ENCODE peak calls at places on chromosomes 6 and 20, in nine cellular contexts. X, J, Y, W, V, K, E, Q and R are unnamed samples.

GRCh38 chr6:56036911-56037310 is 161.5 kb upstream of the BMP5 start:
- DNase-seq in X (no peak), J (no peak), Y (no peak), W (no peak), V (no peak), K (no peak), E (no peak), Q (no peak), R (no peak)

GRCh38 chr20:57387945-57388351 is 3.2 kb upstream of the RBM38 start:
- DNase-seq in X (no peak), J (peak; percentile 72), Y (no peak), W (no peak), V (no peak), K (no peak), E (no peak), Q (no peak), R (no peak)

GRCh38 chr6:121748376-121748775 is 312.9 kb downstream of the GJA1 start:
- DNase-seq in X (peak; percentile 86), J (no peak), Y (no peak), W (no peak), V (no peak), K (peak; percentile 90), E (peak; percentile 76), Q (no peak), R (no peak)

GRCh38 chr6:75157336-75157735 is 48.5 kb downstream of the COL12A1 start:
- DNase-seq in X (peak; percentile 46), J (no peak), Y (no peak), W (no peak), V (no peak), K (peak; percentile 25), E (peak; percentile 78), Q (no peak), R (no peak)

GRCh38 chr6:158647501-158647900 is 2.4 kb upstream of the SYTL3 start:
- DNase-seq in X (no peak), J (no peak), Y (no peak), W (no peak), V (no peak), K (no peak), E (no peak), Q (no peak), R (no peak)

GRCh38 chr6:34138924-34139323 is 7.0 kb downstream of the GRM4 start:
- DNase-seq in X (no peak), J (no peak), Y (no peak), W (no peak), V (peak; percentile 62), K (no peak), E (no peak), Q (no peak), R (no peak)

GRCh38 chr20:25525295-25525694 is 60.0 kb downstream of the NINL start:
- DNase-seq in X (no peak), J (no peak), Y (no peak), W (no peak), V (no peak), K (no peak), E (no peak), Q (no peak), R (no peak)

GRCh38 chr20:47795214-47795667 is 10.0 kb upstream of the SULF2 start:
- DNase-seq in X (no peak), J (no peak), Y (no peak), W (no peak), V (no peak), K (no peak), E (peak; percentile 99), Q (no peak), R (no peak)

GRCh38 chr6:33827546-33828451 is 24.0 kb upstream of the MLN start:
- DNase-seq in X (peak; percentile 70), J (peak; percentile 51), Y (no peak), W (no peak), V (no peak), K (no peak), E (peak; percentile 53), Q (no peak), R (no peak)

GRCh38 chr6:159969204-159969912 is 476 bp downstream of the IGF2R start:
- DNase-seq in X (no peak), J (peak; percentile 86), Y (peak; percentile 14), W (peak; percentile 46), V (peak; percentile 65), K (no peak), E (peak; percentile 21), Q (peak; percentile 20), R (no peak)

GRCh38 chr6:127219869-127220268 is 46.8 kb upstream of the RNF146 start:
- DNase-seq in X (no peak), J (no peak), Y (no peak), W (no peak), V (no peak), K (peak; percentile 14), E (no peak), Q (no peak), R (no peak)

GRCh38 chr6:37048851-37049734 is 43.6 kb downstream of the FGD2 start:
- DNase-seq in X (peak; percentile 90), J (no peak), Y (peak; percentile 64), W (peak; percentile 65), V (no peak), K (peak; percentile 84), E (peak; percentile 93), Q (peak; percentile 82), R (no peak)

GRCh38 chr6:1470040-1470439 is 80.7 kb downstream of the FOXF2 start:
- DNase-seq in X (no peak), J (no peak), Y (no peak), W (no peak), V (no peak), K (no peak), E (no peak), Q (no peak), R (no peak)